ENCODE peak calls at places on chromosomes 2 and 18, in six cellular contexts. R, S, Q, J, B and L are unnamed samples. For H3K4me1, the result is how much of the 10 kb centered on the place peaks cover.

GRCh38 chr18:67520276-67521035 is 3.9 kb upstream of the DSEL start:
- DNase-seq in R (no peak), S (no peak), Q (no peak), J (no peak), B (no peak), L (no peak)

GRCh38 chr2:144995482-144995881 is 475.6 kb upstream of the ZEB2 start:
- DNase-seq in R (no peak), S (no peak), Q (no peak), J (no peak), B (no peak), L (no peak)

GRCh38 chr2:138329167-138329566 is 172.4 kb upstream of the SPOPL start:
- DNase-seq in R (no peak), S (no peak), Q (no peak), J (no peak), B (no peak), L (no peak)

GRCh38 chr2:223959688-223960087 is 2.4 kb downstream of the MRPL44 start:
- DNase-seq in R (no peak), S (no peak), Q (peak), J (no peak), B (no peak), L (peak)

GRCh38 chr18:69787825-69788547 is 159.7 kb downstream of the CD226 start:
- DNase-seq in R (no peak), S (peak), Q (no peak), J (no peak), B (no peak), L (no peak)

GRCh38 chr18:77077836-77078456 is 54.6 kb downstream of the MBP start:
- DNase-seq in R (no peak), S (no peak), Q (no peak), J (no peak), B (no peak), L (no peak)

GRCh38 chr2:217290467-217290866 is 430.6 kb upstream of the TNP1 start:
- DNase-seq in R (no peak), S (no peak), Q (no peak), J (no peak), B (no peak), L (no peak)

GRCh38 chr18:26804474-26804873 is 61.0 kb downstream of the AQP4 start:
- DNase-seq in R (no peak), S (no peak), Q (no peak), J (peak), B (no peak), L (no peak)

GRCh38 chr2:205771063-205771462 is 88.8 kb downstream of the NRP2 start:
- DNase-seq in R (no peak), S (no peak), Q (no peak), J (no peak), B (no peak), L (no peak)

GRCh38 chr18:907880-908512 is 3.3 kb downstream of the ADCYAP1 start:
- DNase-seq in R (no peak), S (no peak), Q (no peak), J (no peak), B (peak), L (peak)

GRCh38 chr2:43273477-43273876 is 47.1 kb upstream of the ZFP36L2 start:
- DNase-seq in R (peak), S (no peak), Q (peak), J (no peak), B (no peak), L (no peak)

GRCh38 chr18:76983613-76984051 is 149.0 kb downstream of the MBP start:
- DNase-seq in R (no peak), S (no peak), Q (no peak), J (no peak), B (no peak), L (no peak)

GRCh38 chr2:28322051-28322450 is 70.6 kb upstream of the FOSL2 start:
- DNase-seq in R (no peak), S (no peak), Q (no peak), J (no peak), B (no peak), L (no peak)

GRCh38 chr2:30368258-30368657 is 78.8 kb upstream of the LCLAT1 start:
- DNase-seq in R (no peak), S (no peak), Q (no peak), J (no peak), B (peak), L (peak)

GRCh38 chr2:26976242-26976641 is 5.8 kb downstream of the MAPRE3 start:
- DNase-seq in R (no peak), S (no peak), Q (no peak), J (no peak), B (no peak), L (no peak)

GRCh38 chr2:131076707-131077106 is 16.6 kb downstream of the FAM168B start:
- DNase-seq in R (no peak), S (no peak), Q (no peak), J (peak), B (no peak), L (no peak)

GRCh38 chr2:8437228-8437948 is 244.5 kb upstream of the ID2 start:
- DNase-seq in R (no peak), S (no peak), Q (no peak), J (no peak), B (no peak), L (no peak)

GRCh38 chr2:231386446-231386845 is 9.1 kb upstream of the B3GNT7 start:
- DNase-seq in R (no peak), S (no peak), Q (no peak), J (no peak), B (no peak), L (no peak)

GRCh38 chr18:42274488-42275137 is 319.6 kb downstream of the PIK3C3 start:
- DNase-seq in R (no peak), S (no peak), Q (no peak), J (no peak), B (no peak), L (no peak)

GRCh38 chr2:88896971-88897370 is 205.5 kb downstream of the RPIA start:
- DNase-seq in R (no peak), S (no peak), Q (no peak), J (no peak), B (no peak), L (no peak)

GRCh38 chr2:24515841-24516240 is 24.8 kb downstream of the NCOA1 start:
- DNase-seq in R (no peak), S (no peak), Q (no peak), J (no peak), B (no peak), L (no peak)

GRCh38 chr2:65576278-65576677 is 143.9 kb upstream of the SPRED2 start:
- DNase-seq in R (no peak), S (no peak), Q (no peak), J (no peak), B (no peak), L (no peak)

GRCh38 chr18:10858477-10858876 is 290.9 kb downstream of the PIEZO2 start:
- DNase-seq in R (no peak), S (no peak), Q (no peak), J (no peak), B (no peak), L (no peak)

GRCh38 chr18:10860382-10860781 is 289.0 kb downstream of the PIEZO2 start:
- DNase-seq in R (no peak), S (no peak), Q (no peak), J (no peak), B (no peak), L (no peak)

GRCh38 chr18:10860937-10861336 is 288.4 kb downstream of the PIEZO2 start:
- DNase-seq in R (no peak), S (no peak), Q (no peak), J (no peak), B (no peak), L (no peak)

GRCh38 chr18:10864722-10865121 is 284.6 kb downstream of the PIEZO2 start:
- DNase-seq in R (no peak), S (no peak), Q (no peak), J (no peak), B (no peak), L (no peak)

GRCh38 chr18:10863026-10863425 is 286.3 kb downstream of the PIEZO2 start:
- DNase-seq in R (no peak), S (no peak), Q (no peak), J (no peak), B (no peak), L (no peak)
- H3K4me1 ChIP-seq in R (under half), S (under half), Q (under half), J (under half), B (under half), L (under half)

GRCh38 chr2:235570256-235570655 is 76.4 kb downstream of the AGAP1 start:
- DNase-seq in R (no peak), S (no peak), Q (no peak), J (no peak), B (no peak), L (no peak)
- H3K4me3 ChIP-seq in R (no peak), S (no peak), Q (no peak), J (no peak), B (no peak), L (no peak)

DNA sequence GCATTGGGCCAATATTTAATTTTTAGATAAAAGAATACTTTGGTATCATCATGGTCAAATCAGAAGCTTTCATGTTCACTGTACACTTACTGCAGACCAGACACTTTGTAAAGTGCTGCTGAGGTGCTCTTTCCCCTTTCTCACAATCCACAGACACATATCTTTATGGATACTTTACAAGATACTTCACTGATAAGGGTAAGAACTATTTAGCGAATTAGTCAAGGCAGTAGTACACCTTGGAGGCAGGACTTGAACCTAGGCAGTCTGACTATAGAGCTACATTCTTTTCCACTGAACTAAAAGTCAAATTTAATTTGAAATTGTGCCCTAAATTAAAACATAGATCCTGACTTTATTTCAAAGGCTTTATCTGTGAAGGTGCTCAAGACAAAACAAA is 60.2 kb downstream of the COBLL1 start:
- DNase-seq in R (no peak), S (no peak), Q (no peak), J (no peak), B (no peak), L (no peak)
- H3K4me1 ChIP-seq in R (half or more), S (under half), Q (under half), J (under half), B (under half), L (under half)

DNA sequence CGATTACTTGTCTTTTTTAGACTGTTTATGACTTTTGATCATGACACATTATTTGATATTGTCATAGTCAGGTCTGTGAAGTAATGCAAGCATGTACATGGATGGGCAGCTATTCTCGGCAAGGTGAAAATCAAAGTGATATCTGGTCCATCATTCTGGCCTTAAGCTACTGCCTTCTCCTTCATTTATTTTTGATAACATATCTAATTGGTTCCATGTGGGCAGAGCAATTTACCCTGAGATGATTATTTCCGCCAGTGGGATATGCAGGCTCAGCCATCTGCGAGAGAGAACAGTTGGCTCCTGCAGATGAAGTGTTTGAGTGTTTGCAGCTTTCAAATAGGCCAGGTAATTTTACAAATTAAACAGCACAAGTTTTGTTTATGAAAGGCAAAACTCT is 116.3 kb downstream of the LYPD6 start:
- DNase-seq in R (no peak), S (no peak), Q (no peak), J (no peak), B (no peak), L (no peak)
- H3K4me3 ChIP-seq in R (no peak), S (no peak), Q (no peak), J (no peak), B (no peak), L (no peak)

GRCh38 chr2:45921921-45922320 is 270.4 kb downstream of the PRKCE start:
- DNase-seq in R (no peak), S (no peak), Q (no peak), J (no peak), B (no peak), L (no peak)
- H3K4me1 ChIP-seq in R (half or more), S (under half), Q (under half), J (under half), B (under half), L (under half)

DNA sequence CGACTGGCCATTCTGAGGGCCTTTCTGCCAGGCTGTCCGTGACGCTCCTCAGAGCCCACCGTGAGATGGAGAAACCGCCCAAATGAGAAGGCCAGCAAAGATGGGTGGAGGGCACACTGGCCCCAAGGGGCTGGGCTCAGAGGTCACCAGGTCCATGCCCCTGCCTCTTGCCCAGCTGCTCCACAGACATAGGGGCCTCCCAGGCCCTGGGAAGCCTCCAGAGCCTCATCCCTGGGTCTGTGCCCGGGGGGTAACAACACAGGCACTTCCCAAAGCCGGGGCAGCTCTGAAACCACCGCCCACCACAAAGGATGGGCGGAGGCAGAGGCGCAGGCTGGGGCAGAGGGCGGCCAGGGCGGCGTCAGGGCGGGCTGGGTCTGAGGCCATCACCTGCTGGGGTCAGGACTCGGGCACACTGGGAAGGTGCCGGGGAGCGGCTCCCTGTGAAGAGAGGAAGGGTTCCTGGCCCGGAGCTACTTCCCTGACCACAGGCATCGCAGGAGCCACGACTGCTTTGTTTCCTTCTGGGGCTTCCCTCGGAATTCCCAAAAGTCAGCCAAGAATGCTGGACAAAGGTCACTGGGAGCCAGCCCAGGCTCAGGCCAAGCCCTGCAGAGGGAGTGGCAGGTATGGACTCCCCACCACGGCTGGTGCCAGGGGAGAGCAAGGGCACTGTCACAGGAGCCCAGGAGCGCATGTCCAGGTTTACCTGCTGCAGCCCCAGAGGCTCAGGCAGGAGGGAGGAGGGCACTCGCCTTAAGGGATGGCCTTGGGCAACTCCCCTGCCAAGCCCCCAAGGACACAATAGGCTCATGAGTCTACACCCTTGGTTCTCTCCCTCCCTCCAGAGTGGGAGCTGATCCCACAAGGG is 9.4 kb downstream of the CYP26B1 start:
- DNase-seq in R (peak), S (no peak), Q (peak), J (peak), B (peak), L (peak)
- H3K4me3 ChIP-seq in R (no peak), S (no peak), Q (no peak), J (no peak), B (no peak), L (no peak)